ENCODE peak calls at places on chromosomes 2 and 18, in four cellular contexts. U is adrenal gland, Y is stomach, Z is caudate nucleus. M is an unnamed sample.

GRCh38 chr18:39751161-39751560 is 2185.6 kb upstream of the CELF4 start:
- DNase-seq in U (no peak), Y (no peak), Z (no peak), M (no peak)

GRCh38 chr2:90207454-90208058 is 1516.1 kb downstream of the RPIA start:
- DNase-seq in U (no peak), Y (no peak), Z (no peak), M (no peak)

GRCh38 chr2:197357986-197358385 is 47.4 kb upstream of the ANKRD44 start:
- DNase-seq in U (no peak), Y (no peak), Z (no peak), M (no peak)

GRCh38 chr2:74849228-74849892 is 15.4 kb downstream of the HK2 start:
- DNase-seq in U (no peak), Y (peak; percentile 75), Z (no peak), M (peak; percentile 58)

GRCh38 chr2:240451108-240451611 is 15.7 kb downstream of the GPC1 start:
- DNase-seq in U (peak; percentile 25), Y (no peak), Z (no peak), M (peak; percentile 14)

GRCh38 chr2:66684289-66684688 is 249.4 kb downstream of the MEIS1 start:
- DNase-seq in U (no peak), Y (no peak), Z (no peak), M (no peak)

GRCh38 chr2:133063792-133064191 is 393.8 kb upstream of the LYPD1 start:
- DNase-seq in U (no peak), Y (no peak), Z (no peak), M (no peak)

GRCh38 chr2:231685349-231686191 is 22.8 kb upstream of the PTMA start:
- DNase-seq in U (no peak), Y (no peak), Z (peak; percentile 69), M (no peak)

GRCh38 chr2:42979416-42979869 is 187.1 kb upstream of the HAAO start:
- DNase-seq in U (no peak), Y (peak; percentile 72), Z (no peak), M (no peak)

GRCh38 chr2:133841905-133842304 is 273.6 kb upstream of the NCKAP5 start:
- DNase-seq in U (peak; percentile 35), Y (no peak), Z (no peak), M (no peak)

GRCh38 chr2:61694312-61695274 is 156.4 kb upstream of the XPO1 start:
- DNase-seq in U (peak; percentile 94), Y (peak; percentile 97), Z (peak; percentile 73), M (peak; percentile 94)

GRCh38 chr18:47730795-47731194 is 199.7 kb downstream of the SMAD2 start:
- DNase-seq in U (no peak), Y (no peak), Z (no peak), M (no peak)

GRCh38 chr2:128536925-128537620 is 218.4 kb upstream of the HS6ST1 start:
- DNase-seq in U (peak; percentile 54), Y (peak; percentile 22), Z (no peak), M (no peak)

GRCh38 chr2:1605659-1606400 is 138.5 kb downstream of the PXDN start:
- DNase-seq in U (no peak), Y (no peak), Z (no peak), M (no peak)

GRCh38 chr2:234950730-234951385 is 959 bp upstream of the SH3BP4 start:
- DNase-seq in U (no peak), Y (no peak), Z (no peak), M (no peak)

GRCh38 chr18:21702602-21703001 is 2.0 kb downstream of the ABHD3 start:
- DNase-seq in U (no peak), Y (no peak), Z (no peak), M (no peak)

GRCh38 chr2:147646999-147647588 is 197.7 kb upstream of the ACVR2A start:
- DNase-seq in U (no peak), Y (no peak), Z (no peak), M (no peak)

GRCh38 chr2:123258864-123259263 is 766.2 kb upstream of the CNTNAP5 start:
- DNase-seq in U (no peak), Y (no peak), Z (no peak), M (no peak)

GRCh38 chr2:238462782-238463396 is 36.2 kb downstream of the ASB1 start:
- DNase-seq in U (no peak), Y (no peak), Z (no peak), M (no peak)

GRCh38 chr2:45256173-45256866 is 247.1 kb upstream of the SIX2 start:
- DNase-seq in U (no peak), Y (no peak), Z (no peak), M (peak; percentile 89)

GRCh38 chr2:86492057-86492456 is 50.9 kb downstream of the KDM3A start:
- DNase-seq in U (no peak), Y (no peak), Z (no peak), M (no peak)
- H3K27ac ChIP-seq in U (no peak overlapping the region), Y (no peak overlapping the region), Z (peak overlapping the region; percentile 60), M (no peak overlapping the region)

GRCh38 chr2:13005761-13006336 is 289.1 kb downstream of the TRIB2 start:
- DNase-seq in U (no peak), Y (no peak), Z (no peak), M (no peak)
- H3K27ac ChIP-seq in U (no peak overlapping the region), Y (no peak overlapping the region), Z (no peak overlapping the region), M (peak overlapping the region; percentile 38)

DNA sequence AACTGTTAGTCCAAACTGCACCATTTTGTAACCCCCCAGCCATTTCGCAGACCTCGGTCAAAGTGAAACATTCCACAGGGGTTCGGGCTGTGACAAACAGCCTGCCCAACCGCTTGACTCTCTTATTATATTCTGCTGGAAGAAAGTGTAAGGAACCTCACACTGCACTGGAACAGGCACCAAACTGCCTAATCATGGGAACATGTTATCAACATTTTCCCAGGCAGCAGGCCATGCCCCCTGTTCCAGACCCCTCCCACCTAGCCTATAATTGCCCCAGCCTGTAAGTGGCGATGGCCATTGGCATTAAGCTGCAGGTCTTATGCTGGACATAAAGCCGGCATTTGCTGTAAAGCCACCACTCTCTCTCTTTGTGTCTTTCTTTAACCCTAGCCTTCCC is 16.9 kb downstream of the LYG2 start:
- DNase-seq in U (no peak), Y (no peak), Z (no peak), M (no peak)
- H3K27ac ChIP-seq in U (no peak overlapping the region), Y (no peak overlapping the region), Z (no peak overlapping the region), M (no peak overlapping the region)

DNA sequence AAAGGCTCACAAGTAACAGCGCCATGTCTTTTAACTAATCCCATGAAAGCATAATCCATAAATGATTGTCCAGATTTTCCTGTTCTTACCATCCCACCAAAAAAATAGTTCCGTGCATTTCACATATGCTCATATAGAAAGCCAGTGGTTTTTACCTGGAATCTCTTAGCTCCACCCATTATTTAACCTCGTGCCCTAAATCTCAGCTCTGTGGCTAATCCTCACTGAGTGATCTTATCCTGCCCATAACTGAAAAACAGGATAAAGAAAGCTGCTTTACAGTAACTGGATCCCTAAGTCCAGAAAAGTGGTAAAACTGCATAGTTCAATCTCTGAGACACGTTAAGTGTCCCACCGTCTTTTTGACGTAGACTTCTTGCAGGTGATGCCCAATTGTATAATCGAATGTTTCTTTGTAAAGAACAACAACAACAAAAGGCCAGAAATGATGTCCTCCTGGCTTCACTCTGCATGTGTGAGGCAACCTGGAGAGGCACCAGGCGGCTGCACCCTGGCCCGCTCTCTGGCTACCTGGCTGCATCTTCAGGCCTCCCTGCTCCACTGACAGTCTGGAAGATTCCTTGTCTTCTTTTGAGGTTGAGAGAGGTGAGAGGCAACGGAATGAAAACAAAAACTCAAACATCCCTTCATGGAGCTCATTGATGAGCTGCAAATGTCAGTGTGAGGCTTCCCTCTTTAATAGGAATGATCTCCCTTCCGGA is 38.6 kb downstream of the FEZ2 start:
- DNase-seq in U (no peak), Y (no peak), Z (no peak), M (no peak)
- H3K27ac ChIP-seq in U (no peak overlapping the region), Y (no peak overlapping the region), Z (no peak overlapping the region), M (no peak overlapping the region)

DNA sequence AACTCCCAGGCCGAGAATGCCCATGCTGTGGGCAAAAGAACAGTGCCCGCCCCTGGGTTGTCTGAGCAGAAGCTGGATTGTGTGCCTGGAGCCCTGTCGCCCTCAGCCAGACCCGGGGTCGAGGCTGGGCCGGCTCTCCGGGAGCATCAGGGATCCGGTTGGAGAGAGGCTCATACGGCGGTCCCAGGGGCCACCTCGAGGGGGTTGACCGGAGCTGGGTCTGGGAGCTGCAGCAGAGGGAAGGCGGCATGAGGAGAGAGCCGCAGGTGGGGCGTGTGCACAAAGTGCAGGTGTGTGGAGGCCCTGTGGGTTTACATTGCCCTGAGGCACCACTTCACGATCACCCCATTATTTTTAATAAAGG is 39.5 kb downstream of the MBP start:
- DNase-seq in U (no peak), Y (no peak), Z (no peak), M (no peak)
- H3K27ac ChIP-seq in U (no peak overlapping the region), Y (no peak overlapping the region), Z (no peak overlapping the region), M (peak overlapping the region; percentile 97)

DNA sequence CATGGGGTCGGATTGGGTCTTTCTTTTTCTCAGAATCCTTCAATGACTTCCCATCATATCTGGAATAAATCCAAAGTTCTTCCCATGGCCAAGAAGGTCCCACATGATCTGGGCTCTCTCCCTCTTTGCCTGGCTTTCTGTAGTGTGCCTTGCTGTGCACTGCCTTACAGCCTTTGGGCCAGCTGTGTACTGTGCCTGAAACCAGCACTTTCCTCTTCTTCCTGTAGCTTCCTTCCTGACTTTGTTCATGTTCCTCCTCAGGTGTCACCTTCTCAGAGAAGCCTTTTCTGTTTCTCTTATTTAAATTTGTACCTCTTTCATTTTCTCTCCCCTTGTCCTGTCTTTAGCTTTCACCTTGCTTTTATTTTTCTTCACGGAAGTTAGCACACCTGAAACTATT is 4.3 kb upstream of the CDCA7 start:
- DNase-seq in U (no peak), Y (no peak), Z (no peak), M (no peak)
- H3K27ac ChIP-seq in U (no peak overlapping the region), Y (no peak overlapping the region), Z (no peak overlapping the region), M (no peak overlapping the region)

DNA sequence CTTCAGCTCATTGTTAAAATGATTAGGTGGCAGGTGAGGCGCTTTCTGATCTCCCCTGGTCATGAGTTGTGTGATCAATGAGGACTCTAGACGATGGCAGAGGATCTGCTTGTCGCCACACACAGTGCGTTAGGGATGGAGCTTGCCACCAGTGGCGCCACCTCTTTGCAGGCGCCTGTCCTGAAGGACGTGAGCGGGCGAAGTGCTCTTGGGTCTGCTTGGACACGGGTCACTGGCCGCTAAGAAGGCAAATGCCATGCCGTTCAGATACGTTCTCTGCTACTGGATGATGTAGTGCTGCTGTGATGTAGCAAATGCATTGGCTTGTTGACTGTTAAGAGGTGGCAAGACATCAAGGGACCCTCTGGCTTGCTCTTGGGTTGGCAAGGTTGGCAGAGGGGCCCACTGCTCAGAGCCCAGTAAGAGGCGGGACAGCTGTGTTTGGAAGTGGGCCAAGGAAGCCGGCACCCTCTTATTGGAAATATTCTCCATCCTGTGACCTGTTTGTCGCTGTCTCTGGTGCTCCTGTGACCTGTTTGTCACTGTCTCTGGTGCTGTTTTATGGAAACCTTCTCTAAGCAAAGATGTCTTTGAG is 14.5 kb downstream of the LDLRAD4 start:
- DNase-seq in U (no peak), Y (no peak), Z (no peak), M (no peak)
- H3K27ac ChIP-seq in U (no peak overlapping the region), Y (no peak overlapping the region), Z (peak overlapping the region; percentile 68), M (no peak overlapping the region)

GRCh38 chr18:61679836-61680235 is 213.0 kb downstream of the RNF152 start:
- DNase-seq in U (no peak), Y (no peak), Z (no peak), M (no peak)
- H3K27ac ChIP-seq in U (no peak overlapping the region), Y (no peak overlapping the region), Z (no peak overlapping the region), M (no peak overlapping the region)

GRCh38 chr2:120915670-120916069 is 180.0 kb downstream of the GLI2 start:
- DNase-seq in U (no peak), Y (no peak), Z (no peak), M (no peak)
- H3K27ac ChIP-seq in U (no peak overlapping the region), Y (no peak overlapping the region), Z (no peak overlapping the region), M (peak overlapping the region; percentile 63)